ENCODE peak calls at places on chromosomes 13 and 19, in six cellular contexts. X is stimulated activated CD4-positive, alpha-beta T cell treated with anti-CD3 and anti-CD28 coated beads, Interleukin-1b, Interleukin-23, amount 100 ng/mL, for 1 hour; W is activated gamma-delta T cell treated with anti-CD3 and anti-CD28 coated beads, Interleukin-2, amount 50 U/mL, for 16 hours; Q is T-helper 2 cell; A is HuH-7.5; E is ACHN. B is an unnamed sample.

GRCh38 chr19:29308977-29309520 is 96.1 kb upstream of the UQCRFS1 start:
- DNase-seq in A (no peak), E (no peak), Q (no peak), X (no peak), W (no peak), B (no peak)

GRCh38 chr19:7534531-7534980 is 961 bp upstream of the PNPLA6 start:
- DNase-seq in W (no peak), E (peak; percentile 77), X (no peak), A (peak; percentile 95), Q (no peak), B (no peak)

GRCh38 chr19:41174297-41174928 is 18.6 kb upstream of the CYP2S1 start:
- DNase-seq in E (no peak), X (no peak), Q (no peak), A (no peak), W (no peak), B (no peak)

GRCh38 chr19:42442833-42443232 is at the start of gene CXCL17:
- DNase-seq in X (no peak), E (no peak), W (no peak), A (no peak), Q (no peak), B (no peak)

GRCh38 chr13:111908391-111908790 is 158.6 kb upstream of the SOX1 start:
- DNase-seq in W (no peak), A (no peak), X (no peak), Q (no peak), E (no peak), B (no peak)

GRCh38 chr13:93364166-93364565 is 137.6 kb downstream of the GPC6 start:
- DNase-seq in X (no peak), E (no peak), W (no peak), A (no peak), Q (no peak), B (no peak)

GRCh38 chr13:95530178-95530577 is 22.3 kb upstream of the CLDN10 start:
- DNase-seq in A (no peak), E (no peak), Q (no peak), X (no peak), W (no peak), B (peak; percentile 88)

GRCh38 chr13:24180743-24181384 is 20.3 kb downstream of the SPATA13 start:
- DNase-seq in Q (no peak), E (no peak), X (no peak), A (no peak), W (no peak), B (no peak)

GRCh38 chr13:82506805-82507404 is 1375.4 kb downstream of the SLITRK1 start:
- DNase-seq in E (no peak), X (no peak), A (peak; percentile 3), Q (no peak), W (no peak), B (no peak)

GRCh38 chr19:15122331-15123030 is 15.3 kb downstream of the SYDE1 start:
- DNase-seq in X (no peak), W (no peak), Q (no peak), E (no peak), A (no peak), B (no peak)

GRCh38 chr13:108877300-108877699 is 247.9 kb downstream of the MYO16 start:
- DNase-seq in A (no peak), Q (no peak), W (no peak), E (no peak), X (no peak), B (no peak)

GRCh38 chr13:39268398-39268797 is 230.1 kb downstream of the NHLRC3 start:
- DNase-seq in E (no peak), A (no peak), Q (no peak), X (no peak), W (no peak), B (no peak)

GRCh38 chr19:17454579-17454978 is 6.1 kb upstream of the TMEM221 start:
- DNase-seq in Q (no peak), X (no peak), E (no peak), W (no peak), A (no peak), B (no peak)

GRCh38 chr13:27446986-27447583 is 3.3 kb downstream of the MTIF3 start:
- DNase-seq in Q (peak; percentile 17), W (no peak), X (no peak), A (no peak), E (no peak), B (peak; percentile 33)

GRCh38 chr19:11673608-11674041 is 65.1 kb downstream of the ZNF823 start:
- DNase-seq in E (no peak), A (no peak), X (no peak), W (no peak), Q (no peak), B (no peak)

GRCh38 chr13:96994030-96994848 is at the start of gene OXGR1:
- DNase-seq in A (no peak), X (no peak), Q (no peak), W (no peak), E (peak; percentile 5), B (no peak)

GRCh38 chr13:35888327-35888940 is 242.7 kb downstream of the DCLK1 start:
- DNase-seq in Q (no peak), W (no peak), A (no peak), E (no peak), X (no peak), B (no peak)

GRCh38 chr19:1956868-1957492 is 16.0 kb downstream of the CSNK1G2 start:
- DNase-seq in Q (no peak), X (no peak), E (no peak), W (no peak), A (no peak), B (no peak)

GRCh38 chr19:39059302-39059701 is 24.9 kb upstream of the ACP7 start:
- DNase-seq in E (no peak), X (no peak), A (no peak), Q (no peak), W (no peak), B (no peak)

GRCh38 chr13:112904436-112904960 is 64.5 kb upstream of the MCF2L start:
- DNase-seq in Q (no peak), A (no peak), W (no peak), X (no peak), E (no peak), B (no peak)

GRCh38 chr13:53159439-53159838 is 130.8 kb downstream of the OLFM4 start:
- DNase-seq in A (no peak), W (no peak), X (no peak), E (no peak), Q (no peak), B (no peak)

GRCh38 chr19:46209051-46209450 is 20.5 kb upstream of the IGFL1 start:
- DNase-seq in X (no peak), Q (no peak), E (no peak), W (no peak), A (no peak), B (no peak)

GRCh38 chr19:6580313-6580712 is 10.6 kb downstream of the CD70 start:
- DNase-seq in X (no peak), E (peak; percentile 95), Q (no peak), A (no peak), W (no peak), B (no peak)

B was measured in HL-60.